ENCODE peak calls at places on chromosomes 1 and 21, in six cellular contexts. H, X, G, R, D and P are unnamed samples. For H3K4me1, the result is how much of the 10 kb centered on the place peaks cover.

GRCh38 chr1:186094170-186094569 is 280.9 kb downstream of the TPR start:
- DNase-seq in H (no peak), G (peak), X (no peak), R (no peak), D (no peak), P (no peak)

GRCh38 chr1:151254217-151255213 is at the start of gene PSMD4:
- DNase-seq in X (peak), R (peak), H (peak), G (peak), D (peak), P (peak)

GRCh38 chr1:164718821-164719220 is 159.8 kb downstream of the PBX1 start:
- DNase-seq in D (no peak), G (peak), H (no peak), X (no peak), R (no peak), P (no peak)

GRCh38 chr1:200784576-200784975 is 45.9 kb downstream of the CAMSAP2 start:
- DNase-seq in D (no peak), G (no peak), R (no peak), H (no peak), X (no peak), P (no peak)

GRCh38 chr1:186033744-186034345 is 299.7 kb downstream of the HMCN1 start:
- DNase-seq in R (no peak), H (no peak), D (no peak), G (peak), X (no peak), P (peak)

GRCh38 chr1:6466023-6466422 is at the start of gene TNFRSF25:
- DNase-seq in D (peak), G (no peak), X (no peak), R (no peak), H (no peak), P (no peak)

GRCh38 chr1:154534263-154534844 is 24.1 kb downstream of the UBE2Q1 start:
- DNase-seq in D (peak), G (no peak), X (peak), R (peak), H (peak), P (peak)

GRCh38 chr1:41387667-41388091 is 26.4 kb downstream of the FOXO6 start:
- DNase-seq in G (peak), H (no peak), R (peak), X (no peak), D (peak), P (no peak)

GRCh38 chr1:44425327-44426082 is 20.4 kb downstream of the RNF220 start:
- DNase-seq in D (no peak), R (no peak), G (no peak), H (no peak), X (no peak), P (no peak)

GRCh38 chr1:17128361-17128760 is 9.1 kb upstream of the PADI2 start:
- DNase-seq in X (peak), R (peak), H (no peak), D (peak), G (peak), P (peak)

DNA sequence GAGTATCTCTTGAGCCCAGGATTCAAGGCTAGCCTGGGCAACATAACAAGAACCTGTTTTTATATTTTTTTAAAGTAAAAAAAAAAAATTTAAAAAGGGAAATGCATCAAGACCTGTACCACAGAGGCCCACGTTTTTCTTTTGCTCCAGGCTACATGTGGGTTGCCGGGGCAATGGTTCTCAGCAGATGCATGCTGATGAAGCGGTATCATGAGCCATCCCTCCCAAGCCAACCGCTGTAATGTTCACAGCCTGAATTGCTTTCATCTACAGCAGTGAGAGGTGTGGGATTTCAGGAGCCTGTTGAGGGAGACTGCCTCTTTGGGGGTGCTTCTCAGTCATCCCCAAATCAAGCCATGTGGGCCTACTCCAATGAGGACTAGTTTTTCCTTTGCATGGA is 60.5 kb downstream of the CD58 start:
- DNase-seq in D (no peak), R (no peak), H (peak), G (peak), X (no peak), P (peak)
- H3K4me1 ChIP-seq in D (under half), R (half or more), H (half or more), G (under half), X (under half), P (under half)

GRCh38 chr1:23546897-23547596 is 12.3 kb downstream of the ID3 start:
- DNase-seq in D (no peak), R (no peak), G (no peak), X (no peak), H (no peak), P (no peak)

GRCh38 chr1:23548704-23549143 is 10.6 kb downstream of the ID3 start:
- DNase-seq in H (no peak), X (no peak), D (peak), R (no peak), G (peak), P (no peak)

GRCh38 chr1:23545851-23546250 is 13.4 kb downstream of the ID3 start:
- DNase-seq in G (no peak), H (no peak), R (no peak), X (no peak), D (no peak), P (no peak)

GRCh38 chr1:23543707-23544443 is 12.8 kb upstream of the E2F2 start:
- DNase-seq in H (no peak), R (no peak), D (no peak), G (peak), X (no peak), P (no peak)

DNA sequence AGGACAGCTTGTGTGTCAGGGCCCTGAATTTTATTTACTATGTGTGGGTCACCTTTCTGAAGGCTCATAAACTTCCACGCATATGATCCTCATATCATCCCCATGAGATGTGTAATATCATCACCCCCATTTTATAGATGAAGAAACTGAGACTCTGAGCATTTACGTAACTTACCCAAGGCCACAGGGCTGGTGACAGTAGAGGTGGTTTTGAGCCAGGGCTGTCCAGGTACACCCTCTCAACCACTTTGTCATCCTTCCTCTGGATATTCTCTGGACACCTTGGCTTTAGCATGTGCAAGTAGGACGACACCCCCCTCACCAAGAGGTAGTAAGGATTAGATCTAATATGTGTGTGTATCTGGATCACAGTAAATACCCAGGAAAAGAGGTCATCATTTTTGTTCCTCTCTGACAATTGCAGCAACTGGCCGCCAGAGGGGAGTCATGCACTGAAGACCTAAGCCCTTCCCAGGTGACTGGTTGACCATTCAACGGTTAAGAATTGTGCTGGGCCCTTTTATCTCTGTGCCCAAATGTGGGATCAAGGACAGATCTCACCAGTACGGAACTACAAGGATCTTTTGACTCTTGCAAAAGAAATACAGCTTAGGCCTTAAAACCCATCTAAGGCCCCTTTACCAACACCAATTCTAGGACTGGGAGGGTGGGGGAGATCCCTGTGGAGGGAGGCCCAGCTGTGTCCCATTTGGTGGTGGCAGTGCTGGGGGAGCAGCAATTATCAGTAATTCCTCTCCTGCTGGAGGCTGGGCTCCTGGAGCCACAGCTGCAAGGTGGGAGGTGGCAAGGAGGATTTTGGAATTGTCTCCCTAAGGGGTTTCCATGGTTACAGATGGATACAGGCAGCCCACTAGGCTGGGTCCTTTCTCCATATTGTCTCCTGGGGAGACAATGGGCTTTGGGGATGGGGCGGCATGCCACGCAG is 13.7 kb upstream of the E2F2 start:
- DNase-seq in H (peak), G (peak), D (peak), X (no peak), R (peak), P (peak)
- H2AFZ ChIP-seq in H (no peak), G (peak), D (peak), X (peak), R (no peak), P (no peak)

GRCh38 chr1:2295526-2295925 is 67.4 kb downstream of the SKI start:
- DNase-seq in R (no peak), X (no peak), D (no peak), H (no peak), G (no peak), P (no peak)

GRCh38 chr1:2294661-2295060 is 66.5 kb downstream of the SKI start:
- DNase-seq in H (no peak), D (no peak), X (no peak), G (no peak), R (no peak), P (no peak)

GRCh38 chr1:2298685-2299673 is 70.9 kb downstream of the SKI start:
- DNase-seq in R (no peak), X (no peak), G (no peak), D (no peak), H (no peak), P (peak)

GRCh38 chr1:2300004-2300771 is 72.1 kb downstream of the SKI start:
- DNase-seq in D (no peak), G (peak), H (peak), R (no peak), X (no peak), P (no peak)

GRCh38 chr1:2297246-2298011 is 69.3 kb downstream of the SKI start:
- DNase-seq in R (no peak), X (no peak), G (no peak), H (no peak), D (no peak), P (no peak)
- H3K4me1 ChIP-seq in R (under half), X (under half), G (half or more), H (under half), D (under half), P (under half)

DNA sequence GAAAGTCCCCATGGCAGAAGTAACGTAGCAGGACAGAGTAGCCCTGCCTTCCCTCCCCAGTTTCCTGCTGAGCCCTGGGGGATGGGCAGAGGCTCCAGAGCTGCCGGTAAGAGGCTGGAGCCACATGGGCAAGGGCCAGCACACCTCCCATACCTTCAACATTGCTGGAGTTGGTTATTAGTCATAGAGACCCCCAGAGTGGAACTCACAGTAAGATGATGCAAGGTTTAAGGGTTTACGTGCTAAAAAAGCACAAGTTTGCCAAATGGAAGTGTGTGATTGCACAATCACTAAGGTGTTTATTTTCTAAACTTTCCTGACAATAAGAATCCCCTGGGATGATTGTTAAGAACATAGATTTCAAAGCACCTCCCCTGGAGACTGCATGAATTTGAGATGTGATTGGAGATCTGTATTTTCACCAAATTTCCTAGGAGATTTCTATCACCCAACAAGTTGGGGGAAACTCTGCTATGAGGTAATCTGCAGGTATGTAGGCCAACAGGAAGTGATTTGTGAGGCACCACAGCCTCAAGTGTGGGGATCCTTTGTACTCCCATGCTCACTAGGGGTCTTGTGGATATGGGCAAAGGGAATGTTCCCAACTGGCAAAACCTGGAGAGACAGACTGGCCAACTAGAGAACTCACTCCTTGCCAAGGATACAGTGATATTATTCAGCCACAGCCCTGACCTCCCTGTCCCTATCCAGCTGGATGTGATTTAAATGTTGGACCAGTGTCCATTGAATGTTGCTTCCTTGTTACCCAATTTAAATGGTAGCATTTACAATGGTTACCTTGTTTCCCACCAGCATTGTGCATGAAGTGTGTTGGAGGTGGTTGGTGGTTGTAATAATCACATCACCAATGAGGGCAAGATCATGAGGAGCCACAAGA is 37.1 kb upstream of the CSF1 start:
- DNase-seq in X (no peak), H (no peak), R (no peak), G (peak), D (no peak), P (peak)
- H2AFZ ChIP-seq in X (no peak), H (no peak), R (no peak), G (no peak), D (peak), P (peak)

GRCh38 chr21:33360281-33360680 is 35.5 kb downstream of the IFNAR1 start:
- DNase-seq in R (no peak), X (no peak), G (peak), H (no peak), D (no peak), P (no peak)

GRCh38 chr21:33359446-33359845 is 34.7 kb downstream of the IFNAR1 start:
- DNase-seq in D (no peak), H (no peak), R (no peak), X (no peak), G (no peak), P (no peak)

GRCh38 chr21:33362044-33362555 is 37.3 kb downstream of the IFNAR1 start:
- DNase-seq in X (no peak), H (peak), D (peak), G (no peak), R (no peak), P (no peak)

GRCh38 chr21:33364830-33365229 is 38.4 kb upstream of the IFNGR2 start:
- DNase-seq in X (no peak), D (no peak), H (no peak), G (no peak), R (no peak), P (no peak)

DNA sequence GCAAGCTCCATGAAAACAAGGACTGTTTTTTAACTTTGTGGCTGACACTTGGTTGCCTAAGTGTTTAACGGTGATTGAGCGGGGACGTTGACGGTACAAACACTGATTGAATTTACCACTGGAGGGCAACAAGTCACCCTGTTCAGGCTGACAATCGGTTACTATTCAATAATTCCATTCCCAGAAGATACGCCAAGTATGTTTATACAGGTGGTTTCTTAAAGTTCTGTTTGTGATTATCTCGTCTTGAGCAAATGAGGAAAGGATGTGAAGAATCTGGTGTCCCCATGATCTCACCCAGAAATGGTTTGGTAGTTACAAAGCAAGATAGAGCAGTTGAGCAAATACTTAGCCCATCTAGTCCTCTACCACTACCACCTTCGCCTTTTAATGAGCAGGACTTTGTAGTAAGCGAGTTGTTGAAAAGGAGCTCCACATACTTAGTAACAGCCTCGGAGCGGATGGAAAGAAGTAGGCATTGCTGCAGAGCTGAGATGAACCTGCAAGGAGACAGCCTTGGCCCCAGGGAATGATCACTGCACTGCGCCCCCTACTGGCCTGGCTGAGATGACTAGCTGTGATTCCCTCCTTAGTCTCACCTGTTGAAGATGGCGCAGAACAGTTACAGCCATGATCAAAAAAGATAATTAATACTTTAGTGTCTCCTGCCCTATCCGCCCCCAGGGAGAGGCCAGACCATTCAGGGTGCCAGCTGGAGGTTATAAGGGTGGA is 36.3 kb downstream of the IFNAR1 start:
- DNase-seq in D (peak), R (peak), G (peak), H (peak), X (no peak), P (peak)
- H3K4me1 ChIP-seq in D (under half), R (under half), G (under half), H (under half), X (under half), P (under half)